ENCODE peak calls at places on chromosomes 5 and 9, in six cellular contexts. T is AG08395, G is germinal center, N is iris pigment epithelial cell, S is H54, B is mesendoderm. Z is an unnamed sample.

GRCh38 chr5:102818934-102819333 is 63.8 kb downstream of the PAM start:
- DNase-seq in N (no peak), G (no peak), B (no peak), S (no peak), T (no peak), Z (no peak)

GRCh38 chr9:75599249-75599648 is 291.2 kb upstream of the PCSK5 start:
- DNase-seq in G (no peak), S (no peak), B (no peak), T (no peak), N (no peak), Z (no peak)

GRCh38 chr9:136645903-136646754 is 16.6 kb upstream of the EGFL7 start:
- DNase-seq in G (no peak), B (no peak), S (no peak), N (no peak), T (no peak), Z (peak; percentile 89)

GRCh38 chr5:180212363-180213255 is 3.6 kb upstream of the RASGEF1C start:
- DNase-seq in N (no peak), G (no peak), B (no peak), S (no peak), T (no peak), Z (no peak)

GRCh38 chr9:132935021-132935420 is 9.4 kb downstream of the TSC1 start:
- DNase-seq in N (no peak), T (no peak), S (no peak), B (no peak), G (no peak), Z (no peak)

GRCh38 chr5:33046091-33046490 is 335.0 kb downstream of the NPR3 start:
- DNase-seq in T (peak; percentile 27), N (peak; percentile 22), B (no peak), S (no peak), G (no peak), Z (no peak)

GRCh38 chr9:99749641-99750040 is 72.0 kb upstream of the NR4A3 start:
- DNase-seq in N (no peak), T (no peak), G (no peak), S (no peak), B (no peak), Z (no peak)

GRCh38 chr5:61887271-61887670 is 418.7 kb upstream of the KIF2A start:
- DNase-seq in S (no peak), N (no peak), G (no peak), T (no peak), B (no peak), Z (no peak)

GRCh38 chr5:40260351-40260750 is 419.4 kb upstream of the PTGER4 start:
- DNase-seq in T (no peak), B (no peak), G (no peak), N (peak; percentile 13), S (no peak), Z (no peak)

GRCh38 chr9:127181595-127182190 is 59.3 kb upstream of the ANGPTL2 start:
- DNase-seq in T (no peak), B (no peak), N (no peak), G (no peak), S (no peak), Z (no peak)

GRCh38 chr5:137470111-137470920 is 28.8 kb downstream of the SPOCK1 start:
- DNase-seq in B (no peak), N (peak; percentile 88), S (peak; percentile 65), G (no peak), T (peak; percentile 98), Z (no peak)

GRCh38 chr9:129316281-129317030 is 138.4 kb upstream of the IER5L start:
- DNase-seq in T (no peak), G (no peak), N (no peak), S (no peak), B (no peak), Z (no peak)

GRCh38 chr5:74598731-74599624 is 41.5 kb downstream of the ENC1 start:
- DNase-seq in G (no peak), S (no peak), T (no peak), N (peak; percentile 64), B (no peak), Z (no peak)

GRCh38 chr9:76905984-76906861 is at the start of gene PRUNE2:
- DNase-seq in S (peak; percentile 71), B (peak; percentile 96), G (peak; percentile 35), T (peak; percentile 88), N (peak; percentile 76), Z (no peak)

GRCh38 chr5:15808577-15808976 is 308.6 kb downstream of the FBXL7 start:
- DNase-seq in G (no peak), S (no peak), T (no peak), N (no peak), B (no peak), Z (no peak)

GRCh38 chr5:52685621-52686370 is 101.9 kb upstream of the ITGA1 start:
- DNase-seq in N (no peak), S (no peak), T (no peak), B (no peak), G (no peak), Z (no peak)

GRCh38 chr5:123754903-123755302 is 242.9 kb downstream of the CSNK1G3 start:
- DNase-seq in S (no peak), B (no peak), T (no peak), N (peak; percentile 14), G (no peak), Z (no peak)

GRCh38 chr9:3180696-3181048 is 336.8 kb upstream of the PUM3 start:
- DNase-seq in G (no peak), N (no peak), T (no peak), S (no peak), B (no peak), Z (no peak)

GRCh38 chr9:134545213-134546211 is 96.1 kb upstream of the COL5A1 start:
- DNase-seq in T (peak; percentile 84), B (no peak), N (peak; percentile 43), S (no peak), G (no peak), Z (no peak)

GRCh38 chr9:79210541-79211243 is 361.1 kb upstream of the TLE4 start:
- DNase-seq in N (no peak), S (no peak), T (no peak), G (no peak), B (no peak), Z (no peak)

GRCh38 chr9:127567119-127567897 is 44.8 kb upstream of the STXBP1 start:
- DNase-seq in B (peak; percentile 57), T (peak; percentile 56), S (no peak), G (no peak), N (no peak), Z (no peak)

GRCh38 chr9:79575560-79575959 is 3.8 kb downstream of the TLE4 start:
- DNase-seq in G (no peak), T (no peak), S (no peak), B (no peak), N (no peak), Z (no peak)

GRCh38 chr5:116372931-116373597 is 201.6 kb downstream of the SEMA6A start:
- DNase-seq in S (no peak), G (no peak), B (no peak), N (no peak), T (no peak), Z (no peak)

GRCh38 chr5:67957374-67957773 is 258.2 kb upstream of the PIK3R1 start:
- DNase-seq in G (no peak), B (peak; percentile 96), N (no peak), T (no peak), S (no peak), Z (peak; percentile 9)

GRCh38 chr5:172107606-172108005 is 80.4 kb downstream of the STK10 start:
- DNase-seq in B (peak; percentile 63), T (peak; percentile 76), G (no peak), S (peak; percentile 42), N (peak; percentile 92), Z (no peak)

GRCh38 chr5:88743231-88743879 is 139.6 kb downstream of the MEF2C start:
- DNase-seq in B (peak; percentile 13), G (no peak), N (no peak), T (no peak), S (no peak), Z (peak; percentile 18)

GRCh38 chr5:107542831-107543231 is 127.9 kb downstream of the EFNA5 start:
- DNase-seq in S (peak; percentile 17), T (peak; percentile 70), N (peak; percentile 91), G (no peak), B (no peak), Z (no peak)

GRCh38 chr9:135797507-135798302 is 95.7 kb downstream of the KCNT1 start:
- DNase-seq in B (peak; percentile 71), N (peak; percentile 44), T (peak; percentile 77), S (peak; percentile 95), G (peak; percentile 44), Z (no peak)

GRCh38 chr5:147831465-147831864 is at the start of gene SPINK1:
- DNase-seq in G (no peak), N (no peak), T (no peak), S (no peak), B (no peak), Z (no peak)

GRCh38 chr5:154198611-154199230 is 8.2 kb downstream of the GALNT10 start:
- DNase-seq in T (peak; percentile 80), G (no peak), S (peak; percentile 69), N (peak; percentile 85), B (peak; percentile 53), Z (no peak)

GRCh38 chr9:123611228-123611627 is 255.2 kb downstream of the CRB2 start:
- DNase-seq in B (no peak), T (peak; percentile 64), S (no peak), G (no peak), N (peak; percentile 17), Z (no peak)

GRCh38 chr5:91906027-91906426 is 522.9 kb upstream of the ARRDC3 start:
- DNase-seq in G (no peak), N (no peak), T (no peak), S (no peak), B (no peak), Z (no peak)

GRCh38 chr5:115778417-115778816 is 38.0 kb downstream of the CDO1 start:
- DNase-seq in T (no peak), N (peak; percentile 39), G (no peak), B (no peak), S (no peak), Z (no peak)

GRCh38 chr5:88389248-88390006 is 120.8 kb upstream of the TMEM161B start:
- DNase-seq in S (no peak), B (no peak), T (no peak), N (no peak), G (no peak), Z (no peak)

GRCh38 chr5:71014186-71014585 is 11.0 kb downstream of the NAIP start:
- DNase-seq in N (no peak), G (no peak), T (no peak), B (no peak), S (no peak), Z (no peak)

GRCh38 chr9:7354704-7355103 is 444.9 kb downstream of the DMAC1 start:
- DNase-seq in B (no peak), N (no peak), T (no peak), G (no peak), S (no peak), Z (no peak)